ENCODE peak calls at places on chromosome 18, in five cellular contexts. H is kidney epithelial cell, J is lung, A is fibroblast of lung, G is stomach. X is an unnamed sample.
A peak's percentile ranks its signal among the peaks of the same experiment; 100 is the strongest.

GRCh38 chr18:63730788-63731187 is 28.0 kb downstream of the SERPINB11 start:
- DNase-seq in H (no peak), J (no peak), A (no peak), G (no peak), X (no peak)

GRCh38 chr18:34809697-34810096 is 99.6 kb downstream of the DTNA start:
- DNase-seq in H (no peak), J (peak; percentile 36), A (peak; percentile 63), G (no peak), X (no peak)

GRCh38 chr18:54192415-54192814 is 32.1 kb downstream of the MBD2 start:
- DNase-seq in H (no peak), J (no peak), A (no peak), G (no peak), X (no peak)

GRCh38 chr18:79600141-79600540 is 79.5 kb upstream of the CTDP1 start:
- DNase-seq in H (no peak), J (no peak), A (no peak), G (no peak), X (no peak)

GRCh38 chr18:44464401-44465185 is 216.1 kb upstream of the SETBP1 start:
- DNase-seq in H (no peak), J (no peak), A (peak; percentile 56), G (no peak), X (no peak)

GRCh38 chr18:32612651-32613050 is 142.0 kb upstream of the GAREM1 start:
- DNase-seq in H (no peak), J (no peak), A (no peak), G (no peak), X (no peak)

GRCh38 chr18:45379903-45380302 is 235.4 kb upstream of the SLC14A2 start:
- DNase-seq in H (no peak), J (no peak), A (no peak), G (no peak), X (no peak)

GRCh38 chr18:3709166-3709565 is 259.2 kb downstream of the TGIF1 start:
- DNase-seq in H (no peak), J (no peak), A (no peak), G (no peak), X (no peak)

GRCh38 chr18:77133920-77134496 is 1.4 kb upstream of the MBP start:
- DNase-seq in H (no peak), J (no peak), A (no peak), G (no peak), X (peak; percentile 51)

GRCh38 chr18:60668583-60668982 is 296.0 kb upstream of the MC4R start:
- DNase-seq in H (no peak), J (no peak), A (no peak), G (no peak), X (no peak)

GRCh38 chr18:44039826-44040225 is 640.9 kb upstream of the SETBP1 start:
- DNase-seq in H (no peak), J (no peak), A (no peak), G (no peak), X (no peak)

GRCh38 chr18:25675123-25675850 is 323.3 kb upstream of the ZNF521 start:
- DNase-seq in H (no peak), J (no peak), A (no peak), G (no peak), X (no peak)

GRCh38 chr18:50277935-50278334 is 3.4 kb downstream of the MBD1 start:
- DNase-seq in H (no peak), J (no peak), A (peak; percentile 42), G (no peak), X (no peak)

GRCh38 chr18:79544386-79544963 is 135.1 kb upstream of the CTDP1 start:
- DNase-seq in H (no peak), J (no peak), A (no peak), G (peak; percentile 21), X (peak; percentile 83)

DNA sequence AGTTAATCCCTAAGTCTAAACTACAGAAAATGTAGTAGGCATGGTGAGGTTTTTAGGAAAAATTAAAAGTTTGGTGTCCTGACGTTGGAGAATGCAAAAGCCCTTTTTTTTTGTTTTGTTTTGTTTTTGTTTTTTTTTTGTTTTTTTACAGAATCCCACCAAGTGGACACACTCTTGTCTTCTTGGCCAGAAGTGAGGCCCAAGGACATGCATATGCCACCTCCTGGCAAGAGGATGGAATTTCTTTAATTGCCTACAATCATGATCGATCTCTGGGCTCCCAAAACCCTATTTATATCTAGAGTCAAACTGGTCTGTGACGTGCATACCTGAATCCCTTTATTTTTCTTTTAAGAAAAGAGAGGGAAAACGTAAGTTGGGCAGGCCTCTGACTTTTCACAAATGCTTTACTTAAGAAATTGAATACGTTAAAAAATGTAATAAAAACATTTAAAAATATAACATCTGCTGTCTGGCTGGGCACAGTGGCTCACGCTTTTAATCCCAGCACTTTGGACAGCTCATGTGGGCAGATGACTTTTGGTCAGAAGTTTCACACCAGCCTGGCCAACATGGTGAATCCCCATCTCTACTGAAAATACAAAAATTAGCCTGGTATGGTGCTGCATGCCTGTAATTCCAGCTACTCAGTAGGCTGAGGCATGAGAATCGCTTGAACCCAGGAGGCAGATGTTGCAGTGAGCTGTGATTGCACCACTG is 502.7 kb downstream of the CBLN2 start:
- DNase-seq in H (no peak), J (no peak), A (no peak), G (no peak), X (no peak)
- TF ChIP-seq CTCF in H (no peak), J (no peak), A (no peak), G (no peak), X (no peak)

DNA sequence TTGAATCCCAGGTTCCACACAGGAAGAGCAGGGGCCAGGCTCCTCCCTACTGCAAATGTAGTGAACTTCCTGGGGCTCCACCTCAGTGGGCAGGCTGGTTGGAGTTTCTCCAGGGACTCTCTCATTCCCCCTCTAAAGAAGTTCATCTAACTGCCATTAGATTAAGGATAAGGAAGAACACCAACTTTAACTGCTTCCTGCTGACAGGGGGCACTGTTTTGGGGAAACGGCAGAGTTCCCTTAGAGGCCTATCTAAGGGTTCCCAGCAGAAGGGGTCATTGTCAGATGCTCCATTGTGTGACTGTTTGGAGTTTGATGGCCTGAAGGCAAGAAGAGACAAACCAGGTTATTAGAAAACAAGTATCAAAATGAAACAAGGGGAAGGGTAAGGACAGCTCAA is 2159.7 kb upstream of the PIK3C3 start:
- DNase-seq in H (no peak), J (no peak), A (no peak), G (no peak), X (no peak)
- TF ChIP-seq CTCF in H (no peak), J (no peak), A (no peak), G (no peak), X (no peak)

GRCh38 chr18:23588836-23589560 is 2.7 kb upstream of the NPC1 start:
- DNase-seq in H (no peak), J (no peak), A (no peak), G (no peak), X (no peak)
- TF ChIP-seq CTCF in H (no peak), J (no peak), A (no peak), G (no peak), X (no peak)

GRCh38 chr18:12990977-12991838 is at the start of gene CEP192:
- DNase-seq in H (peak; percentile 89), J (peak; percentile 98), A (peak; percentile 99), G (peak; percentile 97), X (peak; percentile 99)
- TF ChIP-seq CTCF in H (no peak), J (no peak), A (no peak), G (no peak), X (peak; percentile 27)

DNA sequence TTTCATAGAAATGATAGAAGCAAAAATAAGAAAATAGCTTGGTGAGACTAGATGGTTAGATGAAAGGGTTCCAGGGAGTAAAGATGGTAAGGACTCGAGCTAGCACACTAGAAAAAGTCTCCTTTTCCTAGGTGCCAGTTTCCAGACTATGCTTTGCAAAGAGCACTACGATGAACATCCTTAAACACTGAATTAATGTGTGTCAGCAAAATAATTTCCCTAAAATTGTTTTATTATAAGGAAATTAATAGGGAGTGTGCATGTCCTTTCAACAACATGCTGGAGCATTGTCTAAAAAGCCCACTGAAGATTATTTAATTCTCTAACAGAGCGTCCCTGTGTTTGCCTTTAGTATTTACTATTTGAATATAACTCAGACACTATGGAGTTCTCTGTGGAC is 107.4 kb upstream of the NDUFV2 start:
- DNase-seq in H (no peak), J (no peak), A (no peak), G (no peak), X (no peak)
- TF ChIP-seq CTCF in H (no peak), J (no peak), A (no peak), G (no peak), X (no peak)

GRCh38 chr18:829432-829831 is 17.4 kb upstream of the YES1 start:
- DNase-seq in H (no peak), J (no peak), A (no peak), G (no peak), X (no peak)

GRCh38 chr18:833197-833596 is 21.2 kb upstream of the YES1 start:
- DNase-seq in H (no peak), J (no peak), A (no peak), G (no peak), X (no peak)

GRCh38 chr18:834086-834720 is 22.2 kb upstream of the YES1 start:
- DNase-seq in H (no peak), J (no peak), A (no peak), G (no peak), X (no peak)

GRCh38 chr18:830315-830901 is 18.4 kb upstream of the YES1 start:
- DNase-seq in H (no peak), J (no peak), A (peak; percentile 39), G (no peak), X (no peak)

GRCh38 chr18:832085-832681 is 20.1 kb upstream of the YES1 start:
- DNase-seq in H (no peak), J (no peak), A (no peak), G (peak; percentile 32), X (no peak)
- TF ChIP-seq CTCF in H (no peak), J (no peak), A (no peak), G (no peak), X (no peak)

GRCh38 chr18:40529478-40529877 is 1425.6 kb upstream of the PIK3C3 start:
- DNase-seq in H (no peak), J (no peak), A (peak; percentile 18), G (no peak), X (no peak)
- TF ChIP-seq CTCF in H (no peak), J (no peak), A (no peak), G (no peak), X (peak; percentile 32)

X was measured in osteocyte.